ENCODE peak calls at places on chromosomes 13 and 19, in nine cellular contexts. I is breast epithelium, N is esophagus squamous epithelium, K is AG04449, M is GM10248, B is GM23248, Q is Kasumi-1, R is progenitor cell of endocrine pancreas, E is NCI-H1417. D is an unnamed sample.

GRCh38 chr19:18229474-18229873 is 3.2 kb upstream of the PDE4C start:
- DNase-seq in I (no peak), N (no peak), K (no peak), M (no peak), B (no peak), Q (no peak), R (no peak), E (no peak), D (no peak)

GRCh38 chr13:25977216-25977615 is 74.6 kb downstream of the SHISA2 start:
- DNase-seq in I (no peak), N (no peak), K (no peak), M (no peak), B (no peak), Q (no peak), R (no peak), E (no peak), D (no peak)

GRCh38 chr13:79003989-79004550 is 345.1 kb upstream of the OBI1 start:
- DNase-seq in I (no peak), N (no peak), K (no peak), M (no peak), B (no peak), Q (no peak), R (no peak), E (no peak), D (no peak)

GRCh38 chr13:48945626-48946025 is 30.1 kb upstream of the FNDC3A start:
- DNase-seq in I (no peak), N (no peak), K (no peak), M (no peak), B (no peak), Q (no peak), R (no peak), E (no peak), D (no peak)

GRCh38 chr19:21508198-21508597 is 2.8 kb downstream of the ZNF429 start:
- DNase-seq in I (no peak), N (no peak), K (no peak), M (no peak), B (no peak), Q (no peak), R (no peak), E (peak), D (no peak)

GRCh38 chr19:29880498-29881081 is 61.4 kb upstream of the URI1 start:
- DNase-seq in I (no peak), N (no peak), K (no peak), M (no peak), B (no peak), Q (no peak), R (no peak), E (no peak), D (no peak)

GRCh38 chr19:42148270-42148669 is 16.0 kb upstream of the POU2F2 start:
- DNase-seq in I (no peak), N (no peak), K (no peak), M (no peak), B (no peak), Q (no peak), R (no peak), E (no peak), D (no peak)

GRCh38 chr13:96141032-96141431 is 51.1 kb downstream of the HS6ST3 start:
- DNase-seq in I (no peak), N (no peak), K (peak), M (no peak), B (peak), Q (peak), R (no peak), E (peak), D (no peak)

GRCh38 chr19:54248016-54248601 is 5.5 kb upstream of the LILRA6 start:
- DNase-seq in I (peak), N (no peak), K (no peak), M (no peak), B (peak), Q (peak), R (no peak), E (no peak), D (no peak)

GRCh38 chr19:57583104-57583520 is 833 bp upstream of the ZIK1 start:
- DNase-seq in I (no peak), N (no peak), K (no peak), M (no peak), B (no peak), Q (no peak), R (no peak), E (no peak), D (no peak)

GRCh38 chr19:16540948-16541347 is 1.3 kb downstream of the CHERP start:
- DNase-seq in I (no peak), N (no peak), K (no peak), M (no peak), B (no peak), Q (no peak), R (no peak), E (no peak), D (no peak)

GRCh38 chr19:38399081-38399480 is 3.8 kb upstream of the FAM98C start:
- DNase-seq in I (no peak), N (no peak), K (no peak), M (no peak), B (no peak), Q (no peak), R (no peak), E (no peak), D (no peak)

GRCh38 chr19:40976724-40977123 is 14.4 kb upstream of the CYP2B6 start:
- DNase-seq in I (no peak), N (no peak), K (no peak), M (no peak), B (no peak), Q (no peak), R (no peak), E (no peak), D (no peak)

GRCh38 chr19:4754248-4754647 is 30.6 kb upstream of the DPP9 start:
- DNase-seq in I (no peak), N (no peak), K (no peak), M (no peak), B (no peak), Q (no peak), R (no peak), E (peak), D (no peak)

D was measured in thoracic aorta.